ENCODE peak calls at places on chromosome 7, in six cellular contexts. R, M, T, D, B and P are unnamed samples.

GRCh38 chr7:121872831-121873764 is at the start of gene PTPRZ1:
- DNase-seq in M (peak; percentile 38), R (peak; percentile 77), D (peak; percentile 2), B (peak; percentile 86), T (peak; percentile 82), P (peak; percentile 97)

GRCh38 chr7:69367785-69368184 is 230.5 kb upstream of the AUTS2 start:
- DNase-seq in M (peak; percentile 73), R (no peak), T (peak; percentile 7), D (no peak), B (no peak), P (no peak)

GRCh38 chr7:43938892-43939482 is 12.8 kb downstream of the UBE2D4 start:
- DNase-seq in M (no peak), R (no peak), B (no peak), T (no peak), D (no peak), P (no peak)

GRCh38 chr7:78437118-78437517 is 638.5 kb downstream of the PHTF2 start:
- DNase-seq in T (no peak), B (no peak), M (peak; percentile 19), R (no peak), D (peak; percentile 78), P (no peak)

GRCh38 chr7:47661051-47661714 is 79.3 kb upstream of the TNS3 start:
- DNase-seq in R (no peak), T (no peak), M (no peak), D (no peak), B (no peak), P (no peak)

GRCh38 chr7:131071786-131072504 is 255.7 kb upstream of the MKLN1 start:
- DNase-seq in T (no peak), M (peak; percentile 57), R (no peak), D (peak; percentile 38), B (no peak), P (no peak)

GRCh38 chr7:155647302-155647701 is 2.8 kb downstream of the RBM33 start:
- DNase-seq in B (no peak), M (no peak), D (no peak), R (no peak), T (no peak), P (no peak)

GRCh38 chr7:129835436-129836020 is 117.2 kb downstream of the UBE2H start:
- DNase-seq in T (no peak), B (no peak), D (no peak), M (no peak), R (no peak), P (no peak)

GRCh38 chr7:141511370-141512335 is 39.6 kb upstream of the AGK start:
- DNase-seq in T (peak; percentile 74), M (no peak), B (peak; percentile 80), R (peak; percentile 62), D (no peak), P (no peak)

GRCh38 chr7:1691096-1691495 is 21.0 kb downstream of the ELFN1 start:
- DNase-seq in R (peak; percentile 10), T (no peak), B (peak; percentile 27), M (no peak), D (no peak), P (no peak)

GRCh38 chr7:41581041-41581440 is 121.8 kb downstream of the INHBA start:
- DNase-seq in M (peak; percentile 62), R (no peak), T (no peak), B (no peak), D (no peak), P (no peak)

GRCh38 chr7:929311-929711 is 25.2 kb downstream of the ADAP1 start:
- DNase-seq in R (no peak), B (no peak), D (no peak), M (no peak), T (no peak), P (no peak)

GRCh38 chr7:55588976-55589604 is 16.8 kb upstream of the VOPP1 start:
- DNase-seq in M (no peak), T (no peak), R (no peak), D (no peak), B (no peak), P (no peak)

GRCh38 chr7:45978010-45978681 is 57.1 kb upstream of the IGFBP3 start:
- DNase-seq in R (peak; percentile 57), B (no peak), D (peak; percentile 99), T (peak; percentile 97), M (peak; percentile 98), P (peak; percentile 21)

GRCh38 chr7:115910541-115911164 is 119.9 kb downstream of the TFEC start:
- DNase-seq in B (no peak), M (peak; percentile 45), R (no peak), T (peak; percentile 47), D (peak; percentile 38), P (peak; percentile 30)

DNA sequence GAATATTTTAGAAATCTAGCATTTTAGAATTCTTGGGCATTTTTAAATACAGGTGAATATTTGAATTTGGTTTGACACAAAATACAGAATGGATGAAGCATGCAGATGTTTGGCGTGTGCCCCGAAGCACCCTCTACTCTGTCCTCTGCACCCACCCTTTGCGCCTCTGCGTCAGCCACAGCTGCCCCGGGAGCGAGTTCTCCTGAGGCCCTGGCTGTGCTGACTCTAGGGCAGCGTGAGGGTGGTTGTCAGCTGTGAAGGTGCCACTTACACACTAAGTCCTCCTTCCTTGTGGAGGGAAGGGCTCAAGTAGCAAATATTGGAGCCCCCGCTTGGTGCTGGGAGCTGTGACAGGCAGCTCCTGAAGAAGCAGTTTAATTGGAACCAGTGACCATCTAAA is 48.4 kb downstream of the DAGLB start:
- DNase-seq in D (no peak), M (no peak), T (no peak), B (no peak), R (no peak), P (no peak)
- H3K4ac ChIP-seq in D (no peak overlapping the region), M (no peak overlapping the region), T (no peak overlapping the region), B (no peak overlapping the region), R (no peak overlapping the region), P (no peak overlapping the region)

GRCh38 chr7:2870471-2870941 is 26.4 kb upstream of the GNA12 start:
- DNase-seq in R (peak; percentile 85), M (peak; percentile 79), B (no peak), T (peak; percentile 75), D (peak; percentile 61), P (no peak)

GRCh38 chr7:2866601-2867000 is 22.5 kb upstream of the GNA12 start:
- DNase-seq in R (no peak), M (no peak), T (no peak), D (no peak), B (no peak), P (no peak)

GRCh38 chr7:2873146-2873545 is 29.0 kb upstream of the GNA12 start:
- DNase-seq in T (no peak), B (no peak), R (no peak), M (peak; percentile 62), D (no peak), P (no peak)

GRCh38 chr7:2872296-2872874 is 28.3 kb upstream of the GNA12 start:
- DNase-seq in M (no peak), T (no peak), R (no peak), B (no peak), D (no peak), P (no peak)

DNA sequence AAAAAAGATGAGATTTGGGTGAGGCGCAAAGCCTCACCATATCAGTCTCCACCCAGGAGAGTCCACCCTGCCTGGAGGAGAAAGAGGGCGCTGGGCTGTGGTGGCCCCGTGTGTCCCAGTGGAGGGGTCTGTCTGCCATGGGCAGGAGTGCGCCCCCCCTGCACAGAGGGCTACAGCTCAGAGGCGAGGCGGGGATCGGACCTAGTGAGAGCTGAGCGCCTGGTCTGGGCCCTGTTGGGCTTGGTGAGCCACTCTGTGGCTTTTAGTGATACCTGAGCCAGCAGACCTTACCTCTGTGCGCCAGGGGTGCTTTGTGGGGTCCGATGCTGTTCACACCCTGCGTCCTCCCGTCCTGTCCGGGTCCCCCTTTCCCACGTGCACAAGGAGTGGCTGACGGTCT is 25.9 kb upstream of the GNA12 start:
- DNase-seq in D (no peak), T (no peak), B (no peak), M (no peak), R (no peak), P (no peak)
- H2AK5ac ChIP-seq in D (peak overlapping the region; percentile 21), T (no peak overlapping the region), B (no peak overlapping the region), M (no peak overlapping the region), R (no peak overlapping the region), P (no peak overlapping the region)

GRCh38 chr7:144723311-144723710 is 112.5 kb downstream of the TPK1 start:
- DNase-seq in R (no peak), T (no peak), B (no peak), M (no peak), D (no peak), P (no peak)

GRCh38 chr7:144728556-144728955 is 107.3 kb downstream of the TPK1 start:
- DNase-seq in R (no peak), D (no peak), T (no peak), M (no peak), B (no peak), P (no peak)

GRCh38 chr7:144730224-144730623 is 105.6 kb downstream of the TPK1 start:
- DNase-seq in R (no peak), M (no peak), D (no peak), T (no peak), B (no peak), P (no peak)

GRCh38 chr7:144720139-144720538 is 115.7 kb downstream of the TPK1 start:
- DNase-seq in T (peak; percentile 92), D (no peak), B (no peak), R (peak; percentile 57), M (no peak), P (no peak)

GRCh38 chr7:144725070-144725469 is 110.8 kb downstream of the TPK1 start:
- DNase-seq in D (no peak), M (no peak), R (no peak), B (no peak), T (no peak), P (no peak)
- H3K4ac ChIP-seq in D (no peak overlapping the region), M (no peak overlapping the region), R (no peak overlapping the region), B (no peak overlapping the region), T (no peak overlapping the region), P (no peak overlapping the region)

GRCh38 chr7:27316311-27316710 is 73.7 kb downstream of the EVX1 start:
- DNase-seq in B (no peak), D (no peak), T (no peak), M (no peak), R (no peak), P (no peak)
- H2AK5ac ChIP-seq in B (no peak overlapping the region), D (no peak overlapping the region), T (no peak overlapping the region), M (no peak overlapping the region), R (no peak overlapping the region), P (no peak overlapping the region)

GRCh38 chr7:20330176-20330796 is 414 bp upstream of the ITGB8 start:
- DNase-seq in M (peak; percentile 86), B (peak; percentile 80), T (peak; percentile 96), D (peak; percentile 94), R (peak; percentile 79), P (peak; percentile 89)
- H3K4ac ChIP-seq in M (peak overlapping the region; percentile 24), B (no peak overlapping the region), T (no peak overlapping the region), D (peak overlapping the region; percentile 94), R (no peak overlapping the region), P (peak overlapping the region; percentile 58)